ENCODE peak calls at places on chromosomes 2 and 18, in five cellular contexts. N is HepG2, V is fibroblast of the aortic adventitia, J is lung, M is BJ. U is an unnamed sample.

GRCh38 chr2:169507698-169508097 is 1.8 kb upstream of the KLHL41 start:
- DNase-seq in N (peak; percentile 58), M (no peak), V (peak; percentile 51), J (no peak), U (peak; percentile 84)

GRCh38 chr18:34544930-34545329 is 165.2 kb upstream of the DTNA start:
- DNase-seq in N (no peak), J (no peak), V (no peak), M (no peak), U (no peak)

GRCh38 chr2:233023761-233024410 is 8.6 kb upstream of the NEU2 start:
- DNase-seq in M (no peak), J (no peak), N (no peak), V (no peak), U (no peak)

GRCh38 chr2:212227755-212228154 is 310.8 kb downstream of the ERBB4 start:
- DNase-seq in M (peak; percentile 3), N (peak; percentile 39), V (peak; percentile 92), J (peak; percentile 62), U (peak; percentile 96)

GRCh38 chr2:13682878-13683277 is 949.6 kb upstream of the LRATD1 start:
- DNase-seq in N (no peak), V (no peak), M (no peak), J (no peak), U (peak; percentile 90)

GRCh38 chr2:157787364-157787938 is 88.7 kb downstream of the ACVR1 start:
- DNase-seq in N (no peak), J (no peak), M (no peak), V (no peak), U (no peak)

GRCh38 chr2:102082591-102083586 is 59.7 kb upstream of the IL1R1 start:
- DNase-seq in V (peak; percentile 83), N (peak; percentile 67), M (no peak), J (peak; percentile 54), U (peak; percentile 97)

GRCh38 chr2:5164806-5165525 is 527.2 kb upstream of the SOX11 start:
- DNase-seq in V (peak; percentile 60), J (no peak), M (no peak), N (no peak), U (peak; percentile 79)

GRCh38 chr2:32942728-32943485 is 3.8 kb upstream of the LTBP1 start:
- DNase-seq in M (peak; percentile 13), N (no peak), J (no peak), V (no peak), U (no peak)

GRCh38 chr2:73906847-73907505 is 14.2 kb downstream of the ACTG2 start:
- DNase-seq in N (no peak), J (no peak), M (no peak), V (no peak), U (no peak)

GRCh38 chr18:55763298-55763697 is 175.3 kb upstream of the TCF4 start:
- DNase-seq in J (no peak), N (no peak), M (no peak), V (peak; percentile 23), U (peak; percentile 52)

GRCh38 chr18:10524507-10525425 is 1.1 kb upstream of the NAPG start:
- DNase-seq in N (peak; percentile 75), V (no peak), J (no peak), M (no peak), U (peak; percentile 52)

GRCh38 chr18:34117319-34117718 is 107.4 kb downstream of the NOL4 start:
- DNase-seq in J (no peak), N (no peak), M (no peak), V (no peak), U (no peak)

GRCh38 chr2:230757476-230757875 is 44.8 kb downstream of the CAB39 start:
- DNase-seq in V (peak; percentile 64), N (no peak), M (peak; percentile 82), J (no peak), U (peak; percentile 82)

GRCh38 chr2:167964650-167965404 is 282.6 kb downstream of the STK39 start:
- DNase-seq in N (peak; percentile 10), V (peak; percentile 25), J (no peak), M (no peak), U (peak; percentile 48)

GRCh38 chr18:45108754-45109153 is 428.1 kb downstream of the SETBP1 start:
- DNase-seq in J (no peak), M (no peak), N (no peak), V (no peak), U (no peak)

GRCh38 chr18:34128436-34128835 is 96.3 kb downstream of the NOL4 start:
- DNase-seq in J (no peak), V (peak; percentile 7), M (no peak), N (no peak), U (peak; percentile 35)

GRCh38 chr2:30664761-30665358 is 142.4 kb downstream of the CAPN13 start:
- DNase-seq in J (peak; percentile 24), N (peak; percentile 41), V (peak; percentile 93), M (peak; percentile 81), U (peak; percentile 89)

GRCh38 chr18:63022429-63023022 is 297.0 kb downstream of the BCL2 start:
- DNase-seq in V (no peak), J (no peak), N (no peak), M (no peak), U (no peak)

GRCh38 chr18:75475228-75475627 is 47.7 kb upstream of the SMIM21 start:
- DNase-seq in N (no peak), J (no peak), V (peak; percentile 93), M (peak; percentile 96), U (peak; percentile 91)

GRCh38 chr2:59301466-59302402 is 1060.6 kb upstream of the FANCL start:
- DNase-seq in V (peak; percentile 49), M (peak; percentile 26), N (peak; percentile 67), J (peak; percentile 44), U (peak; percentile 81)

GRCh38 chr2:149431337-149431736 is 101.0 kb downstream of the LYPD6 start:
- DNase-seq in V (no peak), M (peak; percentile 12), N (no peak), J (no peak), U (no peak)

GRCh38 chr2:101002562-101003277 is 631 bp downstream of the RPL31 start:
- DNase-seq in J (no peak), M (no peak), N (peak; percentile 17), V (peak; percentile 28), U (peak; percentile 24)

GRCh38 chr2:75481041-75481836 is 79.5 kb downstream of the EVA1A start:
- DNase-seq in N (peak; percentile 88), J (no peak), M (no peak), V (peak; percentile 56), U (peak; percentile 68)

GRCh38 chr18:32040936-32041335 is 22.3 kb downstream of the RNF125 start:
- DNase-seq in V (no peak), J (no peak), N (no peak), M (no peak), U (no peak)

GRCh38 chr2:154836622-154837021 is 138.1 kb downstream of the KCNJ3 start:
- DNase-seq in M (no peak), J (no peak), N (peak; percentile 15), V (no peak), U (no peak)

GRCh38 chr2:158894078-158894477 is 74.4 kb upstream of the TANC1 start:
- DNase-seq in J (no peak), M (no peak), N (peak; percentile 16), V (peak; percentile 78), U (peak; percentile 44)

DNA sequence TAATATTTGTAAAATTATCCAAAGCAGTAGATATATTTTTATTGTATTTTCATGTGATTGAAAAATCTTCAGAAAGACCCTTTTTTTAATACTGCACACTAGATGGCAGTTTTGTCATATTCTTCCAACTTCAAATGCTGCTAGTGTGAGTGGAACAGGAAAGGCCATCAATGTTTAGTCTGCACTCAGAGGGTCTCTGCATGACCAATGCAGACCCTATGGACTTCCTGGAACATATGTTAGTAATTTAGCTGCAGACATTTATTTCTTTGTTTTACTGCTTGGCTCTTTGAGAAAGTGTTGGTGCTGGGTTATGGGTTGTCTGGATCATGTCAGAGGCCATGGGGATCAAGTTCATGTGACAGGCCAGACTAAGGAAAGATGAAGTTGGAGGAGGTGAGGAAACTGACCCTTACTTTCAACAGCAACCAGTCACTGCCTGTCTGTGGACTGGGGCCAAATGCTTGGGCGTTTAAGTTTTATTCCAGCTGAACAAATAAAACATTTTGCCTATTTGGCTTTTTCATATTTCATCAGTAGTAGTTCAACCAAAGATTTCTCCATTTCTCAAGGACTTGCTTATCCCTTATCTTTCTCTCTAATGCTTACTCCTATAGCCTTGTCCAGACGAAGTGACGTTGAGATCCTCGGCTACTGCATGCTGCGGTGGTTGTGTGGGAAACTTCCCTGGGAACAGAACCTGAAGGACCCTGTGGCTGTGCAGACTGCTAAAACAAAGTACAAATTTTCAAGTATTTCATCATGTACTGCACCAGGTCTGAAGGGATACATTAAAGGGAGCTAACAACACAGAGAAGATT is 84.8 kb downstream of the VRK2 start:
- DNase-seq in N (peak; percentile 15), J (peak; percentile 33), M (no peak), V (peak; percentile 93), U (peak; percentile 91)
- TF ChIP-seq CTCF in N (peak; percentile 59), J (no peak), M (peak; percentile 37), V (peak; percentile 32), U (peak; percentile 41)

GRCh38 chr2:226795281-226796011 is 4.2 kb downstream of the IRS1 start:
- DNase-seq in N (no peak), J (no peak), M (no peak), V (no peak), U (peak; percentile 22)

GRCh38 chr2:226793615-226794014 is 6.0 kb downstream of the IRS1 start:
- DNase-seq in M (no peak), J (no peak), V (peak; percentile 42), N (no peak), U (peak; percentile 42)

GRCh38 chr2:226792155-226792871 is 7.3 kb downstream of the IRS1 start:
- DNase-seq in N (no peak), J (no peak), V (peak; percentile 32), M (no peak), U (peak; percentile 50)

GRCh38 chr2:226794751-226795171 is 4.9 kb downstream of the IRS1 start:
- DNase-seq in V (peak; percentile 77), N (no peak), M (no peak), J (no peak), U (peak; percentile 86)

DNA sequence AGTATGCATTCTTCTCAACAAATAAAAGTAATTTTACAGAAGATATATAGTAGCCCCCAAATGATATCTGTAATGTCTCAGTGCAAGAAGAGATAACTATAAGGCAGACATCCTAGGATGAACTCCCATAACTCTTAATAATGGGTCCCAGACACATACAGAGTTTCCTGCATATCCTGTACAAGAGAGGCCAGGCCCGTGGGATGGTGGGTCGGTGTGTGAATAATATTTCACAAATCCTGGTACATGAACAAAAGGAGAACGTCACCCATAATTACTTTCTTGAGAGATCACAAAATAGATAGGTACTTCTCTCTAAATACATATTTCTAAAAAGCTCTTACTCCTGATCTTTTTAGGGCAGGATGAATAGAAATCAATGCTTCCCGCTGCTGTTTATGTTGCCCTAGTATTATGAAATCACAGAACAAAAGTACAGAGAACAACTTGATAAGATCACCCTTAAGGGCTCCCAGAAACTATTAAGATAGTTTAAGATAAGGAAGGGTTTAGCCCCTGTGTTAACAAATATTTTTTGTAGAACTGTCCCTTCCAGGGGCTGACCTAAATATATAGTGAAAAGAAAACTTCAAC is 5.4 kb downstream of the IRS1 start:
- DNase-seq in N (no peak), M (no peak), V (peak; percentile 53), J (no peak), U (peak; percentile 57)
- H3K4me3 ChIP-seq in N (peak overlapping the region; percentile 50), M (peak overlapping the region; percentile 99), V (peak overlapping the region; percentile 82), J (no peak overlapping the region), U (peak overlapping the region; percentile 71)

DNA sequence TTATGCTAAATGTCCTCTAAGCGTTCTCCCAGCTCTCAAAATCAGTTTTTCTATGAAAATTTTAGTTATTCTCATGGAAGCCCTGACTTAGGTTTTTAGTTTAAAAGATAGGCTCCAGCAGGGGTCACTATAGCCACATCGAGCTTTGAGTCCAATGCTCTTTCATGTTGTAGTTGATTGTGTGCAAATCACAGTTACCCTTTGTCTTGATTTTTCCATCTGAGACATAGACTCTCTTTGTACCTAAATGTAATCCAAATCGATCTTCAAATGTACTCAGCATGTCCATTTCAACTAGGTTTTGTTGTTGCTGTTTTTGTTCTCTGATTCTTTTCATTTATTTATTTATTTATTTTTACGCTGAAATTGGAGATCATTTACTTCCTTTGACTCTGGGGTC is 26.4 kb upstream of the MSTN start:
- DNase-seq in V (peak; percentile 87), M (peak; percentile 9), J (peak; percentile 32), N (peak; percentile 73), U (peak; percentile 86)
- TF ChIP-seq CTCF in V (peak; percentile 68), M (peak; percentile 64), J (peak; percentile 44), N (peak; percentile 81), U (peak; percentile 82)

GRCh38 chr2:176154853-176155252 is 2.3 kb upstream of the HOXD3 start:
- DNase-seq in V (no peak), M (no peak), N (no peak), J (no peak), U (no peak)
- H3K4me3 ChIP-seq in V (no peak overlapping the region), M (no peak overlapping the region), N (no peak overlapping the region), J (no peak overlapping the region), U (no peak overlapping the region)